ENCODE peak calls at places on chromosomes 2 and 18, in nine cellular contexts. One of them, this sample, is unnamed.

GRCh38 chr18:711693-712400 is 583 bp downstream of the ENOSF1 start:
- DNase-seq in H9: no peak
- DNase-seq in astrocyte of the cerebellum: peak; percentile 69
- DNase-seq in body of pancreas: peak; percentile 78
- DNase-seq in right atrium auricular region: peak; percentile 92
- DNase-seq in GM20000: peak; percentile 80
- DNase-seq in CD8-positive, alpha-beta T cell: peak; percentile 84
- DNase-seq in A673: peak; percentile 85
- DNase-seq in neural crest cell: peak; percentile 19
- DNase-seq in this sample: peak; percentile 11

GRCh38 chr18:23523429-23524212 is 20.3 kb downstream of the RMC1 start:
- DNase-seq in right atrium auricular region: no peak
- DNase-seq in astrocyte of the cerebellum: peak; percentile 27
- DNase-seq in body of pancreas: no peak
- DNase-seq in CD8-positive, alpha-beta T cell: no peak
- DNase-seq in GM20000: peak; percentile 52
- DNase-seq in H9: no peak
- DNase-seq in A673: no peak
- DNase-seq in neural crest cell: no peak
- DNase-seq in this sample: no peak

GRCh38 chr18:79715280-79715679 is 35.7 kb downstream of the CTDP1 start:
- DNase-seq in astrocyte of the cerebellum: no peak
- DNase-seq in GM20000: no peak
- DNase-seq in A673: no peak
- DNase-seq in right atrium auricular region: no peak
- DNase-seq in neural crest cell: no peak
- DNase-seq in body of pancreas: no peak
- DNase-seq in CD8-positive, alpha-beta T cell: peak; percentile 18
- DNase-seq in H9: no peak
- DNase-seq in this sample: no peak

GRCh38 chr2:121748202-121748601 is 7.2 kb upstream of the TSN start:
- DNase-seq in body of pancreas: peak; percentile 34
- DNase-seq in neural crest cell: no peak
- DNase-seq in right atrium auricular region: no peak
- DNase-seq in astrocyte of the cerebellum: peak; percentile 18
- DNase-seq in CD8-positive, alpha-beta T cell: no peak
- DNase-seq in H9: peak; percentile 57
- DNase-seq in GM20000: no peak
- DNase-seq in A673: peak; percentile 48
- DNase-seq in this sample: no peak

GRCh38 chr18:59744271-59744721 is 47.1 kb upstream of the CCBE1 start:
- DNase-seq in A673: no peak
- DNase-seq in astrocyte of the cerebellum: peak; percentile 35
- DNase-seq in neural crest cell: no peak
- DNase-seq in H9: no peak
- DNase-seq in right atrium auricular region: no peak
- DNase-seq in body of pancreas: no peak
- DNase-seq in CD8-positive, alpha-beta T cell: no peak
- DNase-seq in GM20000: no peak
- DNase-seq in this sample: no peak

GRCh38 chr18:7870855-7871254 is 303.7 kb downstream of the PTPRM start:
- DNase-seq in GM20000: no peak
- DNase-seq in neural crest cell: no peak
- DNase-seq in CD8-positive, alpha-beta T cell: no peak
- DNase-seq in A673: no peak
- DNase-seq in astrocyte of the cerebellum: no peak
- DNase-seq in H9: no peak
- DNase-seq in body of pancreas: no peak
- DNase-seq in right atrium auricular region: no peak
- DNase-seq in this sample: no peak

GRCh38 chr2:223262946-223263345 is 211.0 kb downstream of the KCNE4 start:
- DNase-seq in body of pancreas: no peak
- DNase-seq in A673: peak; percentile 18
- DNase-seq in right atrium auricular region: no peak
- DNase-seq in neural crest cell: no peak
- DNase-seq in H9: no peak
- DNase-seq in astrocyte of the cerebellum: no peak
- DNase-seq in GM20000: no peak
- DNase-seq in CD8-positive, alpha-beta T cell: no peak
- DNase-seq in this sample: no peak

GRCh38 chr18:48973731-48974130 is 23.0 kb upstream of the SMAD7 start:
- DNase-seq in H9: no peak
- DNase-seq in astrocyte of the cerebellum: no peak
- DNase-seq in right atrium auricular region: no peak
- DNase-seq in GM20000: no peak
- DNase-seq in neural crest cell: no peak
- DNase-seq in body of pancreas: no peak
- DNase-seq in CD8-positive, alpha-beta T cell: no peak
- DNase-seq in A673: no peak
- DNase-seq in this sample: no peak

GRCh38 chr18:79954791-79955190 is 3.3 kb upstream of the SLC66A2 start:
- DNase-seq in astrocyte of the cerebellum: no peak
- DNase-seq in right atrium auricular region: no peak
- DNase-seq in A673: no peak
- DNase-seq in GM20000: no peak
- DNase-seq in H9: no peak
- DNase-seq in CD8-positive, alpha-beta T cell: no peak
- DNase-seq in body of pancreas: no peak
- DNase-seq in neural crest cell: no peak
- DNase-seq in this sample: no peak

GRCh38 chr2:239441724-239442123 is 40.9 kb upstream of the HDAC4 start:
- DNase-seq in A673: no peak
- DNase-seq in astrocyte of the cerebellum: no peak
- DNase-seq in right atrium auricular region: peak; percentile 21
- DNase-seq in body of pancreas: no peak
- DNase-seq in neural crest cell: no peak
- DNase-seq in CD8-positive, alpha-beta T cell: no peak
- DNase-seq in H9: no peak
- DNase-seq in GM20000: no peak
- DNase-seq in this sample: no peak

GRCh38 chr2:26011990-26012856 is 21.7 kb upstream of the RAB10 start:
- DNase-seq in right atrium auricular region: peak; percentile 82
- DNase-seq in neural crest cell: no peak
- DNase-seq in H9: peak; percentile 41
- DNase-seq in CD8-positive, alpha-beta T cell: no peak
- DNase-seq in body of pancreas: peak; percentile 73
- DNase-seq in GM20000: no peak
- DNase-seq in A673: peak; percentile 70
- DNase-seq in astrocyte of the cerebellum: no peak
- DNase-seq in this sample: no peak

GRCh38 chr2:187169108-187169713 is 278.8 kb downstream of the CALCRL start:
- DNase-seq in neural crest cell: no peak
- DNase-seq in astrocyte of the cerebellum: no peak
- DNase-seq in GM20000: peak; percentile 23
- DNase-seq in H9: no peak
- DNase-seq in right atrium auricular region: no peak
- DNase-seq in body of pancreas: no peak
- DNase-seq in CD8-positive, alpha-beta T cell: no peak
- DNase-seq in A673: peak; percentile 6
- DNase-seq in this sample: no peak

GRCh38 chr2:130892793-130893785 is 56.4 kb downstream of the ARHGEF4 start:
- DNase-seq in GM20000: no peak
- DNase-seq in CD8-positive, alpha-beta T cell: no peak
- DNase-seq in astrocyte of the cerebellum: no peak
- DNase-seq in neural crest cell: no peak
- DNase-seq in H9: no peak
- DNase-seq in A673: no peak
- DNase-seq in right atrium auricular region: no peak
- DNase-seq in body of pancreas: no peak
- DNase-seq in this sample: no peak

GRCh38 chr18:23856466-23857175 is 157.9 kb upstream of the TTC39C start:
- DNase-seq in body of pancreas: no peak
- DNase-seq in GM20000: no peak
- DNase-seq in H9: no peak
- DNase-seq in right atrium auricular region: no peak
- DNase-seq in astrocyte of the cerebellum: no peak
- DNase-seq in CD8-positive, alpha-beta T cell: no peak
- DNase-seq in neural crest cell: no peak
- DNase-seq in A673: no peak
- DNase-seq in this sample: no peak

GRCh38 chr2:152036611-152037469 is 62.0 kb downstream of the CACNB4 start:
- DNase-seq in H9: peak; percentile 69
- DNase-seq in A673: peak; percentile 80
- DNase-seq in CD8-positive, alpha-beta T cell: peak; percentile 34
- DNase-seq in neural crest cell: peak; percentile 74
- DNase-seq in body of pancreas: peak; percentile 75
- DNase-seq in right atrium auricular region: peak; percentile 77
- DNase-seq in GM20000: peak; percentile 63
- DNase-seq in astrocyte of the cerebellum: peak; percentile 69
- DNase-seq in this sample: peak; percentile 54

GRCh38 chr2:40434638-40435296 is 17.1 kb downstream of the SLC8A1 start:
- DNase-seq in H9: no peak
- DNase-seq in neural crest cell: no peak
- DNase-seq in GM20000: no peak
- DNase-seq in right atrium auricular region: no peak
- DNase-seq in body of pancreas: no peak
- DNase-seq in astrocyte of the cerebellum: peak; percentile 80
- DNase-seq in CD8-positive, alpha-beta T cell: no peak
- DNase-seq in A673: peak; percentile 36
- DNase-seq in this sample: no peak

GRCh38 chr2:179263015-179263414 is 1.6 kb downstream of the SESTD1 start:
- DNase-seq in body of pancreas: no peak
- DNase-seq in right atrium auricular region: no peak
- DNase-seq in neural crest cell: no peak
- DNase-seq in A673: peak; percentile 38
- DNase-seq in H9: no peak
- DNase-seq in astrocyte of the cerebellum: no peak
- DNase-seq in CD8-positive, alpha-beta T cell: no peak
- DNase-seq in GM20000: no peak
- DNase-seq in this sample: no peak

GRCh38 chr2:128282976-128283810 is 35.5 kb downstream of the HS6ST1 start:
- DNase-seq in astrocyte of the cerebellum: no peak
- DNase-seq in body of pancreas: peak; percentile 26
- DNase-seq in A673: no peak
- DNase-seq in GM20000: no peak
- DNase-seq in neural crest cell: no peak
- DNase-seq in CD8-positive, alpha-beta T cell: no peak
- DNase-seq in right atrium auricular region: no peak
- DNase-seq in H9: no peak
- DNase-seq in this sample: no peak
- TF ChIP-seq CTCF in astrocyte of the cerebellum: no peak
- TF ChIP-seq CTCF in body of pancreas: no peak
- TF ChIP-seq CTCF in A673: no peak
- TF ChIP-seq CTCF in GM20000: no peak
- TF ChIP-seq CTCF in neural crest cell: no peak
- TF ChIP-seq CTCF in CD8-positive, alpha-beta T cell: no peak
- TF ChIP-seq CTCF in right atrium auricular region: no peak
- TF ChIP-seq CTCF in H9: no peak
- TF ChIP-seq CTCF in this sample: peak; percentile 10

GRCh38 chr2:217402622-217403383 is 542.9 kb upstream of the TNP1 start:
- DNase-seq in astrocyte of the cerebellum: no peak
- DNase-seq in GM20000: no peak
- DNase-seq in A673: no peak
- DNase-seq in right atrium auricular region: no peak
- DNase-seq in H9: no peak
- DNase-seq in CD8-positive, alpha-beta T cell: no peak
- DNase-seq in neural crest cell: no peak
- DNase-seq in body of pancreas: peak; percentile 9
- DNase-seq in this sample: no peak

GRCh38 chr2:217399288-217399687 is 539.4 kb upstream of the TNP1 start:
- DNase-seq in CD8-positive, alpha-beta T cell: no peak
- DNase-seq in right atrium auricular region: no peak
- DNase-seq in neural crest cell: no peak
- DNase-seq in body of pancreas: no peak
- DNase-seq in A673: no peak
- DNase-seq in astrocyte of the cerebellum: no peak
- DNase-seq in H9: no peak
- DNase-seq in GM20000: no peak
- DNase-seq in this sample: no peak

GRCh38 chr2:217398860-217399259 is 539.0 kb upstream of the TNP1 start:
- DNase-seq in CD8-positive, alpha-beta T cell: no peak
- DNase-seq in body of pancreas: no peak
- DNase-seq in right atrium auricular region: no peak
- DNase-seq in neural crest cell: no peak
- DNase-seq in H9: no peak
- DNase-seq in A673: no peak
- DNase-seq in GM20000: no peak
- DNase-seq in astrocyte of the cerebellum: no peak
- DNase-seq in this sample: no peak

GRCh38 chr2:217407466-217407865 is 547.6 kb upstream of the TNP1 start:
- DNase-seq in A673: no peak
- DNase-seq in CD8-positive, alpha-beta T cell: no peak
- DNase-seq in neural crest cell: no peak
- DNase-seq in GM20000: no peak
- DNase-seq in right atrium auricular region: no peak
- DNase-seq in body of pancreas: no peak
- DNase-seq in H9: no peak
- DNase-seq in astrocyte of the cerebellum: no peak
- DNase-seq in this sample: no peak

GRCh38 chr2:217404236-217404760 is 544.4 kb upstream of the TNP1 start:
- DNase-seq in A673: no peak
- DNase-seq in astrocyte of the cerebellum: no peak
- DNase-seq in CD8-positive, alpha-beta T cell: no peak
- DNase-seq in H9: no peak
- DNase-seq in GM20000: no peak
- DNase-seq in neural crest cell: no peak
- DNase-seq in right atrium auricular region: no peak
- DNase-seq in body of pancreas: no peak
- DNase-seq in this sample: no peak
- TF ChIP-seq CTCF in A673: no peak
- TF ChIP-seq CTCF in astrocyte of the cerebellum: no peak
- TF ChIP-seq CTCF in CD8-positive, alpha-beta T cell: no peak
- TF ChIP-seq CTCF in H9: no peak
- TF ChIP-seq CTCF in GM20000: no peak
- TF ChIP-seq CTCF in neural crest cell: no peak
- TF ChIP-seq CTCF in right atrium auricular region: no peak
- TF ChIP-seq CTCF in body of pancreas: no peak
- TF ChIP-seq CTCF in this sample: no peak

GRCh38 chr2:177302552-177302951 is 38.0 kb upstream of the NFE2L2 start:
- DNase-seq in right atrium auricular region: no peak
- DNase-seq in A673: no peak
- DNase-seq in body of pancreas: no peak
- DNase-seq in astrocyte of the cerebellum: no peak
- DNase-seq in H9: no peak
- DNase-seq in CD8-positive, alpha-beta T cell: no peak
- DNase-seq in GM20000: no peak
- DNase-seq in neural crest cell: no peak
- DNase-seq in this sample: no peak
- TF ChIP-seq CTCF in right atrium auricular region: no peak
- TF ChIP-seq CTCF in A673: no peak
- TF ChIP-seq CTCF in body of pancreas: no peak
- TF ChIP-seq CTCF in astrocyte of the cerebellum: no peak
- TF ChIP-seq CTCF in H9: no peak
- TF ChIP-seq CTCF in CD8-positive, alpha-beta T cell: no peak
- TF ChIP-seq CTCF in GM20000: no peak
- TF ChIP-seq CTCF in neural crest cell: no peak
- TF ChIP-seq CTCF in this sample: no peak

DNA sequence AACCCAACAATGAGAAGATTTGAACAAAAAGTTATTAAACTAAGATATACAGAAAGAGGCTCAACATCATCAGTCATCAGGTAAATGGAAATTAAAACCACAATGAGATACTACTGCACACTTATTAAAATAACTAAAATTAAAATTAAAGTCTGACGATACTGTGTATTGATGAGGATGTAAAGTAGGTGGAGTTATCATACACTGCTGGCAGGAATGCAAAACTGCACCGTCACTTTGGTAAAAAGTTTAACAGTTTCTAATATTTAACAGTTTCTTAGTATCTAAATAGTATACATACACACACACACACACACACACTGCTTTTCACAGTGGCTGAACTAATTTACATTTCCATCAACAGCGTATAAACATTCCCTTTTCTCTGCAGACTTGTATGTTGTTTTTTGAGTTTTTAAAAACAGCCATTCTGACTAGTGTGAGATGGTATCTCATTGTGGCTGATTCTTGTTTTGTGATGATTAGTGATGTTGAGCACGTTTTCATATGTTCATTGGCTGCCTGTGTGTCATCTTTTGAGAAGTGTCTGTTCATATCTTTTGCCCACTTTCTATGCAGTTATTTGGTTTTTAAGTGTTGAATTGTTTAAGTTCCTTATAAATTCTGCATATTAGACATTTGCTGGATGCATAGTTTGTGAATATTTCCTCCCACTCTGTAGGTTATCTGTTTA is 726.9 kb upstream of the CHAC2 start:
- DNase-seq in GM20000: no peak
- DNase-seq in CD8-positive, alpha-beta T cell: no peak
- DNase-seq in astrocyte of the cerebellum: no peak
- DNase-seq in body of pancreas: no peak
- DNase-seq in A673: no peak
- DNase-seq in neural crest cell: no peak
- DNase-seq in H9: no peak
- DNase-seq in right atrium auricular region: no peak
- DNase-seq in this sample: no peak
- TF ChIP-seq CTCF in GM20000: no peak
- TF ChIP-seq CTCF in CD8-positive, alpha-beta T cell: no peak
- TF ChIP-seq CTCF in astrocyte of the cerebellum: peak; percentile 24
- TF ChIP-seq CTCF in body of pancreas: no peak
- TF ChIP-seq CTCF in A673: no peak
- TF ChIP-seq CTCF in neural crest cell: peak; percentile 43
- TF ChIP-seq CTCF in H9: peak; percentile 50
- TF ChIP-seq CTCF in right atrium auricular region: no peak
- TF ChIP-seq CTCF in this sample: peak; percentile 30